ENCODE peak calls at places on chromosomes 1 and 21, in eight cellular contexts. N is heart left ventricle; H is BJ; L is CD4-positive, alpha-beta T cell; K is cardiac muscle cell; J is stomach; U is tibial artery; M is hepatocyte. R is an unnamed sample. For H3K27me3, the result is how much of the 10 kb centered on the place peaks cover.

GRCh38 chr1:166944186-166944967 is 31.0 kb downstream of the ILDR2 start:
- DNase-seq in K (peak), U (no peak), M (no peak), L (no peak), H (no peak), J (no peak), N (no peak), R (no peak)

GRCh38 chr1:212975607-212975918 is 25.2 kb downstream of the VASH2 start:
- DNase-seq in H (peak), J (no peak), M (no peak), K (no peak), U (no peak), L (no peak), N (no peak), R (no peak)

GRCh38 chr1:101175474-101175873 is 61.3 kb upstream of the S1PR1 start:
- DNase-seq in J (no peak), N (no peak), M (no peak), U (no peak), H (no peak), L (no peak), K (peak), R (no peak)

GRCh38 chr1:95222629-95223028 is 11.4 kb upstream of the RWDD3 start:
- DNase-seq in N (no peak), J (no peak), U (no peak), L (no peak), K (no peak), M (no peak), H (no peak), R (no peak)

GRCh38 chr1:223776075-223776814 is 63.9 kb downstream of the CAPN2 start:
- DNase-seq in U (no peak), J (no peak), M (peak), K (peak), L (no peak), H (peak), N (no peak), R (no peak)

GRCh38 chr1:79517425-79518219 is 511.1 kb upstream of the ADGRL4 start:
- DNase-seq in L (no peak), M (no peak), J (no peak), U (no peak), H (no peak), K (no peak), N (no peak), R (no peak)

GRCh38 chr1:186498695-186499389 is 37.9 kb upstream of the PDC start:
- DNase-seq in N (no peak), U (no peak), J (no peak), M (peak), L (no peak), K (peak), H (peak), R (no peak)

GRCh38 chr1:245926888-245927287 is 580.2 kb downstream of the SMYD3 start:
- DNase-seq in L (no peak), J (no peak), M (no peak), N (no peak), U (no peak), K (no peak), H (no peak), R (no peak)

GRCh38 chr1:103275725-103276124 is 167.4 kb upstream of the COL11A1 start:
- DNase-seq in H (peak), N (no peak), K (no peak), L (no peak), M (no peak), J (no peak), U (no peak), R (no peak)

GRCh38 chr1:3355894-3356826 is 98.3 kb upstream of the ARHGEF16 start:
- DNase-seq in N (no peak), K (no peak), J (no peak), U (no peak), H (no peak), M (peak), L (no peak), R (no peak)

GRCh38 chr1:157969693-157970485 is 23.6 kb upstream of the KIRREL1 start:
- DNase-seq in U (no peak), M (peak), L (no peak), J (no peak), H (peak), N (peak), K (peak), R (no peak)

GRCh38 chr1:18938707-18939070 is 17.8 kb downstream of the IFFO2 start:
- DNase-seq in K (no peak), L (no peak), U (no peak), H (no peak), N (no peak), M (no peak), J (no peak), R (no peak)

GRCh38 chr1:88272216-88272615 is 411.9 kb upstream of the PKN2 start:
- DNase-seq in K (no peak), U (no peak), N (no peak), L (no peak), H (no peak), M (no peak), J (no peak), R (no peak)

GRCh38 chr1:16617101-16617727 is 3.9 kb upstream of the NBPF1 start:
- DNase-seq in N (peak), L (peak), J (peak), H (no peak), K (no peak), U (peak), M (no peak), R (no peak)

GRCh38 chr1:82565146-82565545 is 764.4 kb downstream of the ADGRL2 start:
- DNase-seq in L (no peak), J (no peak), M (peak), N (no peak), H (peak), K (peak), U (no peak), R (no peak)

GRCh38 chr1:192668434-192668983 is 32.6 kb downstream of the RGS13 start:
- DNase-seq in K (no peak), N (no peak), L (no peak), M (peak), J (no peak), H (no peak), U (no peak), R (no peak)

GRCh38 chr1:52482326-52483004 is 70.4 kb downstream of the TUT4 start:
- DNase-seq in M (no peak), H (no peak), K (peak), N (no peak), L (no peak), U (no peak), J (no peak), R (no peak)

GRCh38 chr1:214515544-214516433 is 35.6 kb downstream of the PTPN14 start:
- DNase-seq in N (no peak), U (no peak), M (no peak), L (no peak), J (no peak), K (peak), H (no peak), R (no peak)

DNA sequence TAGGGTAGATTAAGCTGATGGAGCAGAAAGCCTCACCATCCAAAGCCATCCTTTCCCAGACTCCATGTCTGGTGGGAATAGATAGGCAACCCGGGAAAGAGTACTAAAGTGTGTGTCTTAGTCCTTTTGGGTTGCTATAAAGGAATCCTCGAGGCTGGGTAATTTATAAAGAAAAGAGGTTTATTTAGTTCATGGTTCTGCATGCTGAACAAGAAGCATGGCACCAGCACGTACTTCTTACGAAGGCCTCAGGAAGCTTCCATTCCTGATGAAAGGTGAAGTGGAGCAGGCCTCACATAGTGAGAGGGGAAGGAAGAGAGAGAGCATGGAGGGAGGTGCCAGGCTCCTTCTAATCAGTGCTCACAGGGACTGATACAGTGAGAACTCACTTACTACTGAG is 6.2 kb upstream of the SLC37A1 start:
- DNase-seq in L (no peak), N (no peak), M (no peak), J (no peak), H (no peak), K (no peak), U (no peak), R (no peak)
- H3K27me3 ChIP-seq in L (under half), N (under half), M (under half), J (under half), H (under half), K (under half), U (under half), R (under half)

DNA sequence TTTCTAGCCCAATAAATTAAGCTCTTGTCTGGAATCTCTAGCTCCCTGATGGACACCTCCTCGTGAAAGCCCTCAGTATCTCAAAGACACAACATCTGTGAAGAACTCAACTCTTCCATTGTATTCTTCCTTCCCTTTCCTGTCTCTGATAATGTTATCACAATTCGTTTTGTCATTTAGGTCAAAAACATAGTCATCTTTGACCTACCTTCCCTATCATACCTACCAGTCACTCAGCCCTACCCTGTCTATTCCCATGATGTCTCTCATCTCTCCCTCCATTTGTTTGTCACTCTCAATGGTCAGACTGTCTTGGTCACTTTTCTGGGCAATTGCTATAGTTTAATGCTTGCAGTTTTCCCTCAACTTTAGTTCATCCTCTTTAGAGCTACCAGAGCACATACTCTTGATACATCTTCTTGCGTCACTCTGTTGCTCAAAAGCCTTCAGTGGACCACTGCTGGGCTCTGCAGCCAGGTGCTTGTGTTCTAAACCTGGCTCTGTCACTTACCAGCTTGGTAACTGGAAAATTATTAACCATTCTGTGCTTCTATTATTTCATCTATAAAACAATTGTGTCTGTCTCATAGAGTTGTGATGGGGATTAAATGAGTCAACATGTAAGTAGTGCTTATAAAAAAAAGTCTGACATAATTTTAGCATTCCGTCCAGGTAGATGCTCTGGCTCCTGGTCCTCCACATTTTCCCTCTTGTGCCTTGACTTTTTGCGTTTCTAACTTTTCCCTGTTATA is 39.6 kb downstream of the DDR2 start:
- DNase-seq in U (no peak), H (no peak), J (no peak), N (no peak), L (no peak), M (no peak), K (no peak), R (no peak)
- H3K27me3 ChIP-seq in U (under half), H (under half), J (under half), N (under half), L (under half), M (under half), K (under half), R (under half)

GRCh38 chr1:204411451-204412245 is at the start of gene PPP1R15B:
- DNase-seq in J (peak), N (peak), K (peak), M (peak), U (peak), H (peak), L (peak), R (peak)

GRCh38 chr1:204409878-204410763 is 1.5 kb downstream of the PPP1R15B start:
- DNase-seq in U (no peak), L (no peak), J (no peak), N (no peak), K (no peak), M (no peak), H (no peak), R (no peak)

GRCh38 chr1:204409111-204409510 is 2.5 kb downstream of the PPP1R15B start:
- DNase-seq in M (no peak), H (no peak), U (no peak), J (no peak), K (peak), L (no peak), N (no peak), R (no peak)

GRCh38 chr1:204408602-204409001 is 3.0 kb downstream of the PPP1R15B start:
- DNase-seq in J (no peak), U (no peak), L (no peak), K (no peak), H (no peak), M (no peak), N (no peak), R (no peak)

GRCh38 chr1:204410764-204411450 is 710 bp downstream of the PPP1R15B start:
- DNase-seq in K (peak), M (peak), U (peak), H (no peak), N (peak), J (peak), L (peak), R (no peak)
- H3K27me3 ChIP-seq in K (under half), M (under half), U (under half), H (under half), N (under half), J (under half), L (under half), R (under half)

GRCh38 chr1:201104141-201104540 is 8.1 kb downstream of the CACNA1S start:
- DNase-seq in K (no peak), U (no peak), N (no peak), M (peak), L (no peak), J (no peak), H (no peak), R (no peak)

GRCh38 chr1:201103666-201104065 is 8.6 kb downstream of the CACNA1S start:
- DNase-seq in N (no peak), M (no peak), H (no peak), U (no peak), K (no peak), L (no peak), J (no peak), R (no peak)

GRCh38 chr1:201098992-201099391 is 13.2 kb downstream of the CACNA1S start:
- DNase-seq in N (no peak), U (no peak), L (no peak), M (no peak), K (no peak), H (no peak), J (no peak), R (no peak)

GRCh38 chr1:201096977-201097856 is 15.0 kb downstream of the CACNA1S start:
- DNase-seq in K (no peak), J (no peak), N (no peak), M (no peak), U (no peak), L (no peak), H (no peak), R (no peak)

DNA sequence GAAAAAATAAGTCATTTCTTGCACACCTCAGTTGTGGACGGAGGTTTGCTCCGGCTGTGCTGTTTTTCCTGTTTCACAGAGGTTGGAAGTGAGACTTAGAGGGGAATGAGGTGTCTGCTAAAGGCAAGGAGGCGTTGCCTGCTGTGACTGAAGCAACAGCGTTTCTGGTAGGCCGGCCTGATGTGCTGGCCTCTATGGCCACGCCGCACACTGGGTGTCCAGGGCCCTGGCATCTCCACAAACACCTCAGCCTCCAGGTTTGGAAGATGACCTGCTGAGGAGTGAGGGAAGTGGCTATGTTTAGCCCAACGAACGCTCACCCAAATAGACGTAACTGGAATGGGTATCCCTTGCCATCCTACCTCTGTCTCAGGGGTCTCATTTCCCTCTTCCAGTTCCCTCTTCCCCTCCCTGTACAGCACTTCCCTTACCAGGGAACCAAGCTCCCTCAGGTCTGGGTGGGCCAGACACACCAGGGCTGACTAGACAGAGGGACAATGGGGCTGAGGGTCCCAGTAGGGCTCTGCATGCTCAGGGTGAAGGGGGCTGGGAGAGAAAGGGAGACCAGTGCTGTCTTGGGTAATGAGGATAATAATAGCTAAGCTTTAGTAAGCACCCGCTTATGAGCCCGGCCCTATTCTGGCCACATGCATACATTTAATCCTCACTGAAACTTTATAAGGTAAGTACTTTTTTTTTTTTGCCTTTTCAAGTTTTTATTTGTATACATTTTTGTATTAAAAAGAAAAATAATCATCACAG is 11.9 kb downstream of the CACNA1S start:
- DNase-seq in H (no peak), M (no peak), N (no peak), L (no peak), K (no peak), U (no peak), J (no peak), R (no peak)
- H3K27me3 ChIP-seq in H (under half), M (under half), N (under half), L (under half), K (under half), U (under half), J (under half), R (under half)

GRCh38 chr1:151976015-151976343 is 17.7 kb downstream of the S100A10 start:
- DNase-seq in L (no peak), N (no peak), U (no peak), H (no peak), M (no peak), K (no peak), J (no peak), R (no peak)

GRCh38 chr1:151976868-151977267 is 16.8 kb downstream of the S100A10 start:
- DNase-seq in N (no peak), U (no peak), J (no peak), L (no peak), H (no peak), K (no peak), M (no peak), R (no peak)

GRCh38 chr1:151975311-151976014 is 18.2 kb downstream of the S100A10 start:
- DNase-seq in J (no peak), N (no peak), M (peak), U (no peak), H (no peak), L (no peak), K (no peak), R (no peak)

GRCh38 chr1:151978910-151979309 is 14.7 kb downstream of the S100A10 start:
- DNase-seq in K (no peak), L (no peak), N (no peak), U (no peak), M (no peak), H (no peak), J (no peak), R (no peak)

DNA sequence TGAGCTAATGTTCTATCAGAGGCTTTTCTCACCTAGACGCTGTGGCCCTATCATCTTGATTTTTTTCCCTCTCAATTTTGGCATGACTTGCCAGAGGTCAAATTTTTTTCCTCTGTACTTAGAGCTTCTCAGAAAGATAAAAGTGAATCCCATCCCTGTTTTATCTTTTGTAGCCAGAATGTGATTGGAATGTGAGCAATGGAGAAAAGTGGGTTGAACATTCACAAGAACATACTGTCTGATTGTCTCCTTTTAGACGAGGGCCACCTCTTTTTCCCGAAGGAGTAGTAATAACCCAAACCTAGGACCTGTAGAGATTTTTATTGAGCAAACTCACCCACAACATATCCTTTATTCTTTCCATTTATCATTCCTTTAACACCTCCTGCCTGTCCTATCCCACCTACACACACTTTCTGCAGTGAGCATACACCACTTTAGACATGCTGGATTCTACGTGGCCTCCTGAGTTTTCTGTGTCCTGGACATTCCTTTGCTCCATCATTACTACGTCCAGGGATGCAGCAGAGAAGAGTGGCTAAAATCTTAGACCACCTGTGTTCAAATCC is 15.9 kb downstream of the S100A10 start:
- DNase-seq in N (no peak), J (no peak), K (no peak), H (no peak), L (no peak), U (no peak), M (no peak), R (no peak)
- H3K27me3 ChIP-seq in N (under half), J (under half), K (under half), H (under half), L (under half), U (under half), M (under half), R (under half)

DNA sequence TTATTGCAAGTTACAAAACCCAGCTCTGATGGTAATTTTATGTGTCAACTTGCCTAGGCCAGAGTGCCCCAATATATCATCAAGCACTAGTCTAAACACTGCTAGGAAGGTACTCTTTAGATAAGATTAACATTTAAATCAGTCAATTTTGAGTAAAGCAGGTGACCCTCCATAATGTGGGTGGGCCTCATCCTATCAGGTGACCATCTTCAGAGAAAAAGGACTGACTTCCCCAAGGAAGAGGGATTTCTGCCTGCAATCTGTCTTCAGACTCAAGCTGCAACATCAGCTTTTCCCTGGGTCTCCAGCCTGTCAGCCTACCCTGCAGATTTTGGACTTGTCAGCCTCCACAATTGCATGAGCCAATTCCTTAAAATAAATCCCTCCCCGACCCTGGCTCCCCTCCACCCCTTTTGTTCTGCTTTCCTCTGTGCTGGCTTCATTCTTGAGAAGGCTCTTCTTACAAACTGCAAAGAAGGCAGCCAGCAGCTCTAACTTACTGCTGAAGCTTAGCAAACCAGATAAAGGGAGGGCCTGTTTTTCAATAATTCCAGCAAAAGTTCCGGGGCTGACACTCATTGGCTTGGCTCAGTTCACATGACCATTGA is 56.4 kb upstream of the RUNX3 start:
- DNase-seq in N (no peak), U (no peak), M (no peak), H (no peak), L (no peak), J (no peak), K (no peak), R (no peak)
- H3K27me3 ChIP-seq in N (under half), U (under half), M (under half), H (under half), L (under half), J (under half), K (under half), R (under half)

DNA sequence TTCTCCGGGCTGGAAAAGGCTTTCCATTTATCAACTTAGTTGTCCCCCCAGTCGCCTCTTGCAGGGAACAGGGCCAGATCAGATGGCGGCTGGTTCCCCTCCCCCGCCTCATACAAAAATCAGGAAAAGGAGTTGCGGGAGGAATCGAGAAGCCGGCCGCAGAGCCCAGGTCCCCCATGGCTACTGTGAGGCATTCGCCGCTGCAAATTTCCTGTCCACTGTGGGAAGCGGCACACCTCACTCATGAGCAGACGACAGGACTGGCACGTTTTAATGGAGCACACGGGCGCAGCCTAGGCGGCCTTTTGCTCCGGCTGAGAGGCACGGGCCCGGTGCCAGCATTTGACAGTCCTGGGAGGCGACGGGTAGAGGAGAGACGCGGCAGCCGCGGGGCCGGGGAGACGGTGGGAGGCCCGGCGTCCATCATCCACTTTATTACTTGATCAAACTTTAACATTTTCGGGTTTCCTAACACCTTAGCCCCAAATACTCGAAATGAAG is 1.1 kb downstream of the GNG4 start:
- DNase-seq in L (no peak), K (no peak), U (no peak), J (no peak), M (peak), H (no peak), N (no peak), R (no peak)
- H3K27me3 ChIP-seq in L (under half), K (half or more), U (half or more), J (under half), M (under half), H (under half), N (half or more), R (under half)